ENCODE peak calls at places on chromosomes 13 and 19, in nine cellular contexts. One of them, this sample, is unnamed.

GRCh38 chr13:87444135-87444534 is 227.0 kb upstream of the SLITRK5 start:
- DNase-seq in CD4-positive, alpha-beta T cell: no peak
- DNase-seq in left ventricle myocardium inferior: no peak
- DNase-seq in transverse colon: no peak
- DNase-seq in WERI-Rb-1: no peak
- DNase-seq in dorsolateral prefrontal cortex: no peak
- DNase-seq in H1: no peak
- DNase-seq in vagina: no peak
- DNase-seq in fibroblast of lung: no peak
- DNase-seq in this sample: no peak

GRCh38 chr19:51887522-51888498 is at the start of gene ZNF577:
- DNase-seq in CD4-positive, alpha-beta T cell: peak
- DNase-seq in left ventricle myocardium inferior: peak
- DNase-seq in transverse colon: peak
- DNase-seq in WERI-Rb-1: peak
- DNase-seq in dorsolateral prefrontal cortex: peak
- DNase-seq in H1: peak
- DNase-seq in vagina: no peak
- DNase-seq in fibroblast of lung: peak
- DNase-seq in this sample: peak

GRCh38 chr19:5298502-5298901 is 42.1 kb downstream of the PTPRS start:
- DNase-seq in CD4-positive, alpha-beta T cell: no peak
- DNase-seq in left ventricle myocardium inferior: no peak
- DNase-seq in transverse colon: no peak
- DNase-seq in WERI-Rb-1: no peak
- DNase-seq in dorsolateral prefrontal cortex: no peak
- DNase-seq in H1: no peak
- DNase-seq in vagina: no peak
- DNase-seq in fibroblast of lung: no peak
- DNase-seq in this sample: no peak

GRCh38 chr19:3580156-3580955 is 4.9 kb upstream of the GIPC3 start:
- DNase-seq in CD4-positive, alpha-beta T cell: no peak
- DNase-seq in left ventricle myocardium inferior: no peak
- DNase-seq in transverse colon: no peak
- DNase-seq in WERI-Rb-1: no peak
- DNase-seq in dorsolateral prefrontal cortex: no peak
- DNase-seq in H1: no peak
- DNase-seq in vagina: no peak
- DNase-seq in fibroblast of lung: peak
- DNase-seq in this sample: no peak

GRCh38 chr19:19866599-19867248 is 1.0 kb downstream of the ZNF253 start:
- DNase-seq in CD4-positive, alpha-beta T cell: peak
- DNase-seq in left ventricle myocardium inferior: no peak
- DNase-seq in transverse colon: peak
- DNase-seq in WERI-Rb-1: peak
- DNase-seq in dorsolateral prefrontal cortex: no peak
- DNase-seq in H1: peak
- DNase-seq in vagina: no peak
- DNase-seq in fibroblast of lung: peak
- DNase-seq in this sample: no peak

GRCh38 chr13:63425131-63425530 is 2009.5 kb upstream of the PCDH20 start:
- DNase-seq in CD4-positive, alpha-beta T cell: no peak
- DNase-seq in left ventricle myocardium inferior: no peak
- DNase-seq in transverse colon: no peak
- DNase-seq in WERI-Rb-1: no peak
- DNase-seq in dorsolateral prefrontal cortex: no peak
- DNase-seq in H1: no peak
- DNase-seq in vagina: no peak
- DNase-seq in fibroblast of lung: peak
- DNase-seq in this sample: no peak

GRCh38 chr19:33133438-33134031 is 1.6 kb downstream of the WDR88 start:
- DNase-seq in CD4-positive, alpha-beta T cell: no peak
- DNase-seq in left ventricle myocardium inferior: no peak
- DNase-seq in transverse colon: no peak
- DNase-seq in WERI-Rb-1: no peak
- DNase-seq in dorsolateral prefrontal cortex: no peak
- DNase-seq in H1: no peak
- DNase-seq in vagina: no peak
- DNase-seq in fibroblast of lung: no peak
- DNase-seq in this sample: peak

GRCh38 chr13:110258876-110259631 is 47.9 kb downstream of the COL4A1 start:
- DNase-seq in CD4-positive, alpha-beta T cell: no peak
- DNase-seq in left ventricle myocardium inferior: no peak
- DNase-seq in transverse colon: no peak
- DNase-seq in WERI-Rb-1: no peak
- DNase-seq in dorsolateral prefrontal cortex: no peak
- DNase-seq in H1: no peak
- DNase-seq in vagina: no peak
- DNase-seq in fibroblast of lung: peak
- DNase-seq in this sample: no peak

GRCh38 chr13:73740681-73741080 is 393.5 kb downstream of the KLF12 start:
- DNase-seq in CD4-positive, alpha-beta T cell: no peak
- DNase-seq in left ventricle myocardium inferior: no peak
- DNase-seq in transverse colon: no peak
- DNase-seq in WERI-Rb-1: no peak
- DNase-seq in dorsolateral prefrontal cortex: peak
- DNase-seq in H1: no peak
- DNase-seq in vagina: no peak
- DNase-seq in fibroblast of lung: peak
- DNase-seq in this sample: no peak

GRCh38 chr13:112956516-112957294 is 12.3 kb upstream of the MCF2L start:
- DNase-seq in CD4-positive, alpha-beta T cell: no peak
- DNase-seq in left ventricle myocardium inferior: no peak
- DNase-seq in transverse colon: peak
- DNase-seq in WERI-Rb-1: no peak
- DNase-seq in dorsolateral prefrontal cortex: no peak
- DNase-seq in H1: no peak
- DNase-seq in vagina: no peak
- DNase-seq in fibroblast of lung: no peak
- DNase-seq in this sample: peak

GRCh38 chr19:52343548-52343947 is 7.5 kb downstream of the ZNF610 start:
- DNase-seq in CD4-positive, alpha-beta T cell: peak
- DNase-seq in left ventricle myocardium inferior: peak
- DNase-seq in transverse colon: peak
- DNase-seq in WERI-Rb-1: peak
- DNase-seq in dorsolateral prefrontal cortex: no peak
- DNase-seq in H1: peak
- DNase-seq in vagina: no peak
- DNase-seq in fibroblast of lung: peak
- DNase-seq in this sample: no peak

GRCh38 chr13:51067376-51068125 is 43.5 kb downstream of the C13orf42 start:
- DNase-seq in CD4-positive, alpha-beta T cell: no peak
- DNase-seq in left ventricle myocardium inferior: no peak
- DNase-seq in transverse colon: no peak
- DNase-seq in WERI-Rb-1: no peak
- DNase-seq in dorsolateral prefrontal cortex: no peak
- DNase-seq in H1: no peak
- DNase-seq in vagina: no peak
- DNase-seq in fibroblast of lung: no peak
- DNase-seq in this sample: no peak

GRCh38 chr13:51064753-51065152 is 46.3 kb downstream of the C13orf42 start:
- DNase-seq in CD4-positive, alpha-beta T cell: no peak
- DNase-seq in left ventricle myocardium inferior: no peak
- DNase-seq in transverse colon: no peak
- DNase-seq in WERI-Rb-1: no peak
- DNase-seq in dorsolateral prefrontal cortex: no peak
- DNase-seq in H1: no peak
- DNase-seq in vagina: peak
- DNase-seq in fibroblast of lung: no peak
- DNase-seq in this sample: no peak

GRCh38 chr13:51065372-51066090 is 45.5 kb downstream of the C13orf42 start:
- DNase-seq in CD4-positive, alpha-beta T cell: no peak
- DNase-seq in left ventricle myocardium inferior: no peak
- DNase-seq in transverse colon: no peak
- DNase-seq in WERI-Rb-1: no peak
- DNase-seq in dorsolateral prefrontal cortex: no peak
- DNase-seq in H1: no peak
- DNase-seq in vagina: peak
- DNase-seq in fibroblast of lung: no peak
- DNase-seq in this sample: no peak

GRCh38 chr13:51068501-51068900 is 42.6 kb downstream of the C13orf42 start:
- DNase-seq in CD4-positive, alpha-beta T cell: no peak
- DNase-seq in left ventricle myocardium inferior: no peak
- DNase-seq in transverse colon: no peak
- DNase-seq in WERI-Rb-1: no peak
- DNase-seq in dorsolateral prefrontal cortex: no peak
- DNase-seq in H1: no peak
- DNase-seq in vagina: no peak
- DNase-seq in fibroblast of lung: no peak
- DNase-seq in this sample: no peak

GRCh38 chr13:51066091-51066831 is 44.8 kb downstream of the C13orf42 start:
- DNase-seq in CD4-positive, alpha-beta T cell: no peak
- DNase-seq in left ventricle myocardium inferior: no peak
- DNase-seq in transverse colon: no peak
- DNase-seq in WERI-Rb-1: no peak
- DNase-seq in dorsolateral prefrontal cortex: no peak
- DNase-seq in H1: no peak
- DNase-seq in vagina: no peak
- DNase-seq in fibroblast of lung: peak
- DNase-seq in this sample: peak
- TF ChIP-seq CTCF in CD4-positive, alpha-beta T cell: no peak
- TF ChIP-seq CTCF in left ventricle myocardium inferior: no peak
- TF ChIP-seq CTCF in transverse colon: no peak
- TF ChIP-seq CTCF in WERI-Rb-1: no peak
- TF ChIP-seq CTCF in dorsolateral prefrontal cortex: no peak
- TF ChIP-seq CTCF in H1: peak
- TF ChIP-seq CTCF in vagina: no peak
- TF ChIP-seq CTCF in fibroblast of lung: no peak
- TF ChIP-seq CTCF in this sample: no peak

GRCh38 chr19:2300533-2300932 is 7.4 kb downstream of the LINGO3 start:
- DNase-seq in CD4-positive, alpha-beta T cell: no peak
- DNase-seq in left ventricle myocardium inferior: no peak
- DNase-seq in transverse colon: no peak
- DNase-seq in WERI-Rb-1: no peak
- DNase-seq in dorsolateral prefrontal cortex: no peak
- DNase-seq in H1: no peak
- DNase-seq in vagina: no peak
- DNase-seq in fibroblast of lung: no peak
- DNase-seq in this sample: no peak

GRCh38 chr19:2294377-2295335 is 12.7 kb upstream of the PEAK3 start:
- DNase-seq in CD4-positive, alpha-beta T cell: no peak
- DNase-seq in left ventricle myocardium inferior: no peak
- DNase-seq in transverse colon: no peak
- DNase-seq in WERI-Rb-1: peak
- DNase-seq in dorsolateral prefrontal cortex: no peak
- DNase-seq in H1: no peak
- DNase-seq in vagina: no peak
- DNase-seq in fibroblast of lung: peak
- DNase-seq in this sample: no peak

GRCh38 chr19:2290441-2291184 is 8.6 kb upstream of the PEAK3 start:
- DNase-seq in CD4-positive, alpha-beta T cell: no peak
- DNase-seq in left ventricle myocardium inferior: no peak
- DNase-seq in transverse colon: peak
- DNase-seq in WERI-Rb-1: no peak
- DNase-seq in dorsolateral prefrontal cortex: no peak
- DNase-seq in H1: no peak
- DNase-seq in vagina: no peak
- DNase-seq in fibroblast of lung: no peak
- DNase-seq in this sample: no peak

GRCh38 chr19:2291185-2291751 is 9.3 kb upstream of the PEAK3 start:
- DNase-seq in CD4-positive, alpha-beta T cell: no peak
- DNase-seq in left ventricle myocardium inferior: no peak
- DNase-seq in transverse colon: no peak
- DNase-seq in WERI-Rb-1: peak
- DNase-seq in dorsolateral prefrontal cortex: no peak
- DNase-seq in H1: no peak
- DNase-seq in vagina: no peak
- DNase-seq in fibroblast of lung: no peak
- DNase-seq in this sample: no peak

GRCh38 chr19:2296141-2296540 is 11.8 kb downstream of the LINGO3 start:
- DNase-seq in CD4-positive, alpha-beta T cell: no peak
- DNase-seq in left ventricle myocardium inferior: no peak
- DNase-seq in transverse colon: no peak
- DNase-seq in WERI-Rb-1: no peak
- DNase-seq in dorsolateral prefrontal cortex: no peak
- DNase-seq in H1: no peak
- DNase-seq in vagina: no peak
- DNase-seq in fibroblast of lung: no peak
- DNase-seq in this sample: no peak
- H3K27ac ChIP-seq in CD4-positive, alpha-beta T cell: no peak
- H3K27ac ChIP-seq in left ventricle myocardium inferior: no peak
- H3K27ac ChIP-seq in transverse colon: no peak
- H3K27ac ChIP-seq in WERI-Rb-1: no peak
- H3K27ac ChIP-seq in dorsolateral prefrontal cortex: no peak
- H3K27ac ChIP-seq in H1: no peak
- H3K27ac ChIP-seq in vagina: no peak
- H3K27ac ChIP-seq in fibroblast of lung: no peak
- H3K27ac ChIP-seq in this sample: no peak

GRCh38 chr13:68025604-68026003 is 795.5 kb upstream of the PCDH9 start:
- DNase-seq in CD4-positive, alpha-beta T cell: no peak
- DNase-seq in left ventricle myocardium inferior: no peak
- DNase-seq in transverse colon: no peak
- DNase-seq in WERI-Rb-1: no peak
- DNase-seq in dorsolateral prefrontal cortex: no peak
- DNase-seq in H1: no peak
- DNase-seq in vagina: no peak
- DNase-seq in fibroblast of lung: no peak
- DNase-seq in this sample: no peak
- TF ChIP-seq CTCF in CD4-positive, alpha-beta T cell: no peak
- TF ChIP-seq CTCF in left ventricle myocardium inferior: no peak
- TF ChIP-seq CTCF in transverse colon: no peak
- TF ChIP-seq CTCF in WERI-Rb-1: no peak
- TF ChIP-seq CTCF in dorsolateral prefrontal cortex: no peak
- TF ChIP-seq CTCF in H1: no peak
- TF ChIP-seq CTCF in vagina: no peak
- TF ChIP-seq CTCF in fibroblast of lung: no peak
- TF ChIP-seq CTCF in this sample: no peak

DNA sequence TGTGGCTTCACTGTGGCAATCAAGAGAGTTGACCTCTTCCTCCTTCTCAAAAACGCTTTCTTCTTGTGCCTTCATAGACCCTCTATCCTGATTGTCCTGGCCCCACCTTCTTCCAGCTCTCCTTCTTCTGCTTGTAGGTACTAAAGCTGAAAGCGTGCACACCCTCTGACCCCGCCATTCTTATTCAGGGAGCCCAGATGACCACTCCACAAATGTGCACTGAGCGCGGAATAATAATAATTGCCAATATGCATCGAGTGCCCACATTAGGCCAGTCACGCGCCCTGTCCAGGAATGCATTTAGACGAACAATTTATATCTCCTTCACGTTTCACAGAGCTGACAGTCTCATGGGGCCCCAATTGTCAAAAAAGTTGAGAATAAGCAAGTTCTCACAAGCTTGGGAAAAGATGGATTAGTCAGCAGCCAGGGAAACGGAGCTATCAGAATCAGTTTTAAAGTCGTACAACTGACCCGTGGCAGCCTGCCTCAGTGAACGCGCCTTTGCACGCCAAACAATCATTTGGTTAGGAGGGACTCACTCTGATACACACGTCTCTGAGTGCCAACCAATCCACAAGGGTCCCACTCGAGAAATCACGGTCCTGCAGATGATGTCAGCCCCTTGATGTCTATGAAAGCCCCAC is 36.7 kb upstream of the PEG3 start:
- DNase-seq in CD4-positive, alpha-beta T cell: no peak
- DNase-seq in left ventricle myocardium inferior: no peak
- DNase-seq in transverse colon: no peak
- DNase-seq in WERI-Rb-1: no peak
- DNase-seq in dorsolateral prefrontal cortex: no peak
- DNase-seq in H1: no peak
- DNase-seq in vagina: no peak
- DNase-seq in fibroblast of lung: no peak
- DNase-seq in this sample: no peak
- H3K27ac ChIP-seq in CD4-positive, alpha-beta T cell: no peak
- H3K27ac ChIP-seq in left ventricle myocardium inferior: no peak
- H3K27ac ChIP-seq in transverse colon: no peak
- H3K27ac ChIP-seq in WERI-Rb-1: no peak
- H3K27ac ChIP-seq in dorsolateral prefrontal cortex: no peak
- H3K27ac ChIP-seq in H1: no peak
- H3K27ac ChIP-seq in vagina: no peak
- H3K27ac ChIP-seq in fibroblast of lung: no peak
- H3K27ac ChIP-seq in this sample: no peak